ENCODE peak calls at places on chromosomes 16 and 17, in seven cellular contexts. R is uterus, I is astrocyte of the cerebellum, Z is left lung, Q is NB4, E is heart right ventricle, V is tibial artery. A is an unnamed sample.

GRCh38 chr17:33322063-33322462 is 29.0 kb upstream of the ASIC2 start:
- DNase-seq in E (no peak), Z (no peak), I (no peak), Q (no peak), V (no peak), R (no peak), A (no peak)

GRCh38 chr16:22092143-22092933 is at the start of gene VWA3A:
- DNase-seq in R (no peak), V (no peak), E (no peak), Z (no peak), I (peak), Q (no peak), A (no peak)

GRCh38 chr17:73856585-73856984 is 212.3 kb upstream of the SDK2 start:
- DNase-seq in Q (no peak), R (no peak), V (no peak), Z (no peak), I (no peak), E (no peak), A (no peak)

GRCh38 chr16:53052519-53053501 is at the start of gene CHD9NB:
- DNase-seq in I (no peak), R (no peak), Z (peak), E (no peak), V (no peak), Q (peak), A (peak)

GRCh38 chr17:50037321-50038107 is 18.4 kb upstream of the ITGA3 start:
- DNase-seq in E (no peak), Q (no peak), V (peak), Z (peak), R (peak), I (no peak), A (no peak)

GRCh38 chr16:52993179-52993578 is 59.5 kb downstream of the CHD9NB start:
- DNase-seq in E (no peak), I (no peak), R (no peak), Z (no peak), Q (peak), V (no peak), A (no peak)

GRCh38 chr17:12727076-12727750 is 61.5 kb downstream of the MYOCD start:
- DNase-seq in Z (no peak), Q (no peak), R (no peak), I (no peak), E (no peak), V (no peak), A (no peak)

GRCh38 chr16:12896562-12896961 is 4.8 kb upstream of the SHISA9 start:
- DNase-seq in R (no peak), V (no peak), I (peak), Q (peak), E (no peak), Z (no peak), A (peak)

GRCh38 chr16:89613954-89614459 is 565 bp downstream of the DPEP1 start:
- DNase-seq in R (no peak), Q (no peak), V (no peak), I (no peak), E (no peak), Z (no peak), A (no peak)

GRCh38 chr16:61412562-61412961 is 623.7 kb downstream of the CDH8 start:
- DNase-seq in Q (no peak), R (no peak), Z (no peak), V (no peak), E (no peak), I (no peak), A (no peak)

GRCh38 chr16:19717781-19718623 is at the start of the genes IQCK and KNOP1:
- DNase-seq in Z (peak), E (peak), Q (peak), I (peak), R (peak), V (peak), A (peak)

GRCh38 chr17:35416659-35417058 is 15.6 kb downstream of the SLFN12 start:
- DNase-seq in Q (no peak), R (no peak), E (no peak), Z (no peak), V (no peak), I (no peak), A (no peak)

GRCh38 chr17:42980274-42980765 is at the start of gene RUNDC1:
- DNase-seq in Z (peak), E (peak), R (peak), I (peak), V (peak), Q (peak), A (peak)

GRCh38 chr17:19002191-19002590 is 2.4 kb downstream of the FAM83G start:
- DNase-seq in E (no peak), V (no peak), I (no peak), R (no peak), Q (no peak), Z (no peak), A (no peak)
- H3K4me3 ChIP-seq in E (no peak), V (no peak), I (no peak), R (no peak), Q (no peak), Z (no peak), A (no peak)

GRCh38 chr17:62705781-62706597 is 78.5 kb downstream of the MRC2 start:
- DNase-seq in E (peak), R (no peak), V (peak), Z (peak), I (no peak), Q (no peak), A (no peak)
- H3K4me3 ChIP-seq in E (no peak), R (no peak), V (no peak), Z (no peak), I (peak), Q (no peak), A (no peak)

GRCh38 chr17:2058521-2059124 is 3.7 kb downstream of the HIC1 start:
- DNase-seq in Z (peak), E (peak), I (no peak), Q (peak), V (no peak), R (peak), A (no peak)
- H3K4me3 ChIP-seq in Z (peak), E (peak), I (peak), Q (no peak), V (peak), R (peak), A (no peak)

GRCh38 chr16:29653436-29653835 is 9.6 kb upstream of the SPN start:
- DNase-seq in R (no peak), Z (no peak), V (no peak), I (no peak), E (no peak), Q (peak), A (no peak)

GRCh38 chr16:29649560-29650494 is 13.2 kb upstream of the SPN start:
- DNase-seq in R (no peak), Z (no peak), Q (peak), V (no peak), E (no peak), I (no peak), A (no peak)

GRCh38 chr16:29656688-29657523 is 6.1 kb upstream of the SPN start:
- DNase-seq in Q (peak), V (no peak), I (no peak), R (no peak), Z (no peak), E (no peak), A (no peak)

GRCh38 chr16:29646947-29647346 is 16.1 kb upstream of the SPN start:
- DNase-seq in I (no peak), Z (no peak), E (no peak), V (no peak), Q (no peak), R (no peak), A (no peak)

DNA sequence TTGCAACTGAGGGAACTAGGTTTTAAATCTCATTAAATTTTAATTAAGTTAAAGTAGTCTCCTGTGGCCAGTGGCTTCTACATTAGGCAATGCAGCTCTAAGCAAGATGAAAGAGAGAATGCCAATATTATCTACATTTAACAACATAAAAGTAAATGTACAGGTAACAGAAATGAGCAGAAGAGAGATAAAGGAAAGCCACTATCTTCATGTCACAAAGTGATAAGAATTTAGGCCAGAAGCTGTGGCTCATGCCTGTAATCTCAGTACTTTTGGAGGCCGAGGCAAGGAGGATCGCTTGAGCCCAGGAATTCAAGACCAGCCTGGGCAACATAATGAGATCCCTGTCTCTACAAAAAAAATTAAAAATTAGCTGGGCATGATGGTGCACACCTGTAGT is 11.1 kb upstream of the SPN start:
- DNase-seq in R (no peak), Q (no peak), Z (no peak), V (no peak), E (no peak), I (no peak), A (no peak)
- H3K4me3 ChIP-seq in R (no peak), Q (no peak), Z (no peak), V (no peak), E (no peak), I (no peak), A (no peak)

GRCh38 chr17:49002331-49002730 is 5.1 kb downstream of the IGF2BP1 start:
- DNase-seq in R (no peak), V (no peak), Z (no peak), E (no peak), Q (no peak), I (no peak), A (no peak)
- H3K4me3 ChIP-seq in R (no peak), V (no peak), Z (no peak), E (no peak), Q (peak), I (no peak), A (peak)

GRCh38 chr16:82136956-82137818 is 32.8 kb downstream of the MPHOSPH6 start:
- DNase-seq in Q (no peak), R (no peak), E (no peak), I (peak), Z (no peak), V (no peak), A (no peak)
- H3K4me3 ChIP-seq in Q (no peak), R (no peak), E (no peak), I (no peak), Z (no peak), V (no peak), A (no peak)

A was measured in A673.